ENCODE peak calls at places on chromosomes 6 and 20, in five cellular contexts. One of them, this sample, is unnamed.
A peak's percentile ranks its signal among the peaks of the same experiment; 100 is the strongest.

GRCh38 chr20:15942130-15942529 is 631.1 kb downstream of the KIF16B start:
- DNase-seq in astrocyte of the spinal cord: no peak
- DNase-seq in uterus: no peak
- DNase-seq in BE2C: no peak
- DNase-seq in BJ: no peak
- DNase-seq in this sample: no peak

GRCh38 chr20:50876816-50877215 is 54.4 kb downstream of the ADNP start:
- DNase-seq in astrocyte of the spinal cord: no peak
- DNase-seq in uterus: no peak
- DNase-seq in BE2C: no peak
- DNase-seq in BJ: no peak
- DNase-seq in this sample: no peak

GRCh38 chr20:25083773-25084615 is 2.1 kb upstream of the VSX1 start:
- DNase-seq in astrocyte of the spinal cord: no peak
- DNase-seq in uterus: no peak
- DNase-seq in BE2C: no peak
- DNase-seq in BJ: no peak
- DNase-seq in this sample: no peak

GRCh38 chr6:124924333-124924759 is 37.9 kb upstream of the RNF217 start:
- DNase-seq in astrocyte of the spinal cord: peak; percentile 45
- DNase-seq in uterus: no peak
- DNase-seq in BE2C: no peak
- DNase-seq in BJ: peak; percentile 33
- DNase-seq in this sample: no peak

GRCh38 chr6:144895890-144896289 is 610.8 kb downstream of the UTRN start:
- DNase-seq in astrocyte of the spinal cord: no peak
- DNase-seq in uterus: no peak
- DNase-seq in BE2C: peak; percentile 65
- DNase-seq in BJ: no peak
- DNase-seq in this sample: no peak

GRCh38 chr6:38404900-38405556 is 234.7 kb downstream of the BTBD9 start:
- DNase-seq in astrocyte of the spinal cord: peak; percentile 16
- DNase-seq in uterus: no peak
- DNase-seq in BE2C: no peak
- DNase-seq in BJ: no peak
- DNase-seq in this sample: no peak

GRCh38 chr6:4928426-4928825 is 75.4 kb downstream of the RPP40 start:
- DNase-seq in astrocyte of the spinal cord: peak; percentile 40
- DNase-seq in uterus: no peak
- DNase-seq in BE2C: no peak
- DNase-seq in BJ: peak; percentile 26
- DNase-seq in this sample: no peak

GRCh38 chr6:113719545-113719944 is 137.6 kb upstream of the MARCKS start:
- DNase-seq in astrocyte of the spinal cord: peak; percentile 13
- DNase-seq in uterus: no peak
- DNase-seq in BE2C: no peak
- DNase-seq in BJ: no peak
- DNase-seq in this sample: no peak

GRCh38 chr20:56371977-56372376 is 13.2 kb downstream of the FAM210B start:
- DNase-seq in astrocyte of the spinal cord: no peak
- DNase-seq in uterus: no peak
- DNase-seq in BE2C: no peak
- DNase-seq in BJ: no peak
- DNase-seq in this sample: no peak

GRCh38 chr6:36422714-36423100 is 19.9 kb downstream of the PXT1 start:
- DNase-seq in astrocyte of the spinal cord: no peak
- DNase-seq in uterus: no peak
- DNase-seq in BE2C: no peak
- DNase-seq in BJ: no peak
- DNase-seq in this sample: no peak

GRCh38 chr6:154229796-154230195 is 126.8 kb downstream of the IPCEF1 start:
- DNase-seq in astrocyte of the spinal cord: no peak
- DNase-seq in uterus: no peak
- DNase-seq in BE2C: no peak
- DNase-seq in BJ: no peak
- DNase-seq in this sample: no peak

GRCh38 chr20:5680227-5680626 is 70.0 kb upstream of the SHLD1 start:
- DNase-seq in astrocyte of the spinal cord: no peak
- DNase-seq in uterus: no peak
- DNase-seq in BE2C: no peak
- DNase-seq in BJ: no peak
- DNase-seq in this sample: no peak

GRCh38 chr6:38064431-38064830 is 244.9 kb downstream of the ZFAND3 start:
- DNase-seq in astrocyte of the spinal cord: no peak
- DNase-seq in uterus: no peak
- DNase-seq in BE2C: no peak
- DNase-seq in BJ: no peak
- DNase-seq in this sample: no peak

GRCh38 chr20:41133709-41134361 is 3.5 kb upstream of the PLCG1 start:
- DNase-seq in astrocyte of the spinal cord: no peak
- DNase-seq in uterus: no peak
- DNase-seq in BE2C: no peak
- DNase-seq in BJ: no peak
- DNase-seq in this sample: no peak

GRCh38 chr20:14986026-14986655 is 648.7 kb upstream of the FLRT3 start:
- DNase-seq in astrocyte of the spinal cord: peak; percentile 5
- DNase-seq in uterus: peak; percentile 42
- DNase-seq in BE2C: no peak
- DNase-seq in BJ: no peak
- DNase-seq in this sample: no peak

GRCh38 chr6:168885196-168885595 is 368.4 kb downstream of the THBS2 start:
- DNase-seq in astrocyte of the spinal cord: no peak
- DNase-seq in uterus: no peak
- DNase-seq in BE2C: no peak
- DNase-seq in BJ: no peak
- DNase-seq in this sample: no peak

GRCh38 chr6:168883410-168884049 is 370.1 kb downstream of the THBS2 start:
- DNase-seq in astrocyte of the spinal cord: no peak
- DNase-seq in uterus: no peak
- DNase-seq in BE2C: no peak
- DNase-seq in BJ: no peak
- DNase-seq in this sample: no peak

GRCh38 chr6:168884050-168884645 is 369.5 kb downstream of the THBS2 start:
- DNase-seq in astrocyte of the spinal cord: no peak
- DNase-seq in uterus: peak; percentile 14
- DNase-seq in BE2C: no peak
- DNase-seq in BJ: no peak
- DNase-seq in this sample: no peak

GRCh38 chr6:168885741-168886140 is 367.9 kb downstream of the THBS2 start:
- DNase-seq in astrocyte of the spinal cord: no peak
- DNase-seq in uterus: no peak
- DNase-seq in BE2C: no peak
- DNase-seq in BJ: no peak
- DNase-seq in this sample: no peak

DNA sequence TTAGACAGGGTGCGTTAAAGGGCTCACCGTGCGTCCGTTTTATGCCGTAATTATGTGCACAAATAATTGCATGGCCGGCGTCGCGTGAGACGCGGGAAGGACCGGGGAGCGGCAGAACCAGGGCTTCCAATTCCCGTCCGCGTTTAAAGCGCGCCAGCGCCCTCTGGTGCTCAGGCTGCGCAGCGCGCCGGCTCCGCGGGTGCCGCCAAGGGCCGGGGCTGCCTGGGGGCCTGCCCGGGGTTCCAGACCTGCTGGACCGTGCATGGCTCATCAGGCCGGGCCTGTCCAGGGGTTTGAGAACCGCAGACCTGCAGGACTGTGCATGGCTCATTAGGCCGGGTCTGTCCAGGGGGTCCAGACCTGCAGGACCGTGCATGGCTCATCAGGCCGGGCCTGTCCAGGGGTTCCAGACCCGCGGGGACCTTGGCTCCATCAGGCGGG is 369.0 kb downstream of the THBS2 start:
- DNase-seq in astrocyte of the spinal cord: peak; percentile 29
- DNase-seq in uterus: peak; percentile 67
- DNase-seq in BE2C: peak; percentile 65
- DNase-seq in BJ: no peak
- DNase-seq in this sample: no peak
- TF ChIP-seq CTCF in astrocyte of the spinal cord: peak; percentile 73
- TF ChIP-seq CTCF in uterus: peak; percentile 96
- TF ChIP-seq CTCF in BE2C: peak; percentile 70
- TF ChIP-seq CTCF in BJ: peak; percentile 76
- TF ChIP-seq CTCF in this sample: peak; percentile 79

GRCh38 chr20:2798814-2799213 is 1.6 kb downstream of the CPXM1 start:
- DNase-seq in astrocyte of the spinal cord: peak; percentile 62
- DNase-seq in uterus: no peak
- DNase-seq in BE2C: no peak
- DNase-seq in BJ: no peak
- DNase-seq in this sample: no peak

GRCh38 chr20:2799271-2799670 is 1.2 kb downstream of the CPXM1 start:
- DNase-seq in astrocyte of the spinal cord: no peak
- DNase-seq in uterus: no peak
- DNase-seq in BE2C: no peak
- DNase-seq in BJ: no peak
- DNase-seq in this sample: no peak

GRCh38 chr20:2799688-2800589 is 488 bp downstream of the CPXM1 start:
- DNase-seq in astrocyte of the spinal cord: peak; percentile 16
- DNase-seq in uterus: no peak
- DNase-seq in BE2C: no peak
- DNase-seq in BJ: no peak
- DNase-seq in this sample: no peak

GRCh38 chr20:2801459-2801728 is 967 bp upstream of the CPXM1 start:
- DNase-seq in astrocyte of the spinal cord: no peak
- DNase-seq in uterus: no peak
- DNase-seq in BE2C: no peak
- DNase-seq in BJ: no peak
- DNase-seq in this sample: no peak

DNA sequence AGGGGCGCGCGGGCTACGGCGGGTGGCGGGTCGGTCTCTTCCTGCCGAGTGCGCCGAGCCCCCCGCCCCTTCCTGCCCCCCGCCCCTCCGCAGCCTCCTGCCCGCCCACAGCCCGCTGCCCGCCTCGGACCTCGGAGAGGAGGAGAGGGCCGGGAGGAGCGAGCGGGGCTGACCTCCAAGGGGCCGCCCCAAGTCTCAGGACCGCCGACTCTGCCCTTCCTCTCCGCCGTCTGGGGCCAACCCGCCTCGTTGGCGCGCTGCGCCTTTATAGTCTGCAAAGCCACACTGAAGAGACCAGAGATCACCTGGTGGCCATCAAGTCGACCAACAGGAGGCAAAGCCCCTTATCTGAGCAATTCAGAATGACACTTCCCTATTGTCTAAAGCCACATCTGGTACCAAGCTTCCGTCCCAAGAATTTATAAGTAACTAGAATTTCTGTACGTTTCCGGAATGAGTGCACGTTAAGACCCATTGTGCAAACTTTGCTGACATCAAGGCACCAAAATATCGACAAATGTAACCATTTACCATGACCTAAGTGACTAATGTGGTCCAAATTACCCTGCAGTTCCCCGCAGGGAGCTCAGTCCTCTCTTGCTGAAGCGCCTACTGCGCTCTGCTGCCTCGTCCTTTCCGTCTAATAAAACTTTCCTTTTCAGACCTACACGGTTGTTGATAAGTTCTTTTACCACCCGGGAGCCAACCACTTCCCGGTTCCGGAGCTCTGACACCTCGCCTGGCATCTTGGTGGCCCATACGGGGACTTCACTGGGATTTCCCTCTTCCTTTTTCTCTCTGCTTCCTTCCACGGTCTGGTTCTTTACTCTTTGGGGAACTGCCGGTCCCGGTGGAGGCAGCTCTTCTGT is at the start of gene CPXM1:
- DNase-seq in astrocyte of the spinal cord: no peak
- DNase-seq in uterus: no peak
- DNase-seq in BE2C: no peak
- DNase-seq in BJ: no peak
- DNase-seq in this sample: no peak
- TF ChIP-seq CTCF in astrocyte of the spinal cord: no peak
- TF ChIP-seq CTCF in uterus: peak; percentile 16
- TF ChIP-seq CTCF in BE2C: no peak
- TF ChIP-seq CTCF in BJ: no peak
- TF ChIP-seq CTCF in this sample: no peak

GRCh38 chr20:58378704-58379103 is 10.3 kb upstream of the VAPB start:
- DNase-seq in astrocyte of the spinal cord: no peak
- DNase-seq in uterus: no peak
- DNase-seq in BE2C: no peak
- DNase-seq in BJ: no peak
- DNase-seq in this sample: no peak
- TF ChIP-seq CTCF in astrocyte of the spinal cord: peak; percentile 25
- TF ChIP-seq CTCF in uterus: no peak
- TF ChIP-seq CTCF in BE2C: peak; percentile 38
- TF ChIP-seq CTCF in BJ: peak; percentile 7
- TF ChIP-seq CTCF in this sample: peak; percentile 20

GRCh38 chr6:119349341-119350201 is at the start of gene MAN1A1:
- DNase-seq in astrocyte of the spinal cord: peak; percentile 86
- DNase-seq in uterus: peak; percentile 88
- DNase-seq in BE2C: peak; percentile 93
- DNase-seq in BJ: no peak
- DNase-seq in this sample: no peak

GRCh38 chr6:119350202-119351004 is 842 bp upstream of the MAN1A1 start:
- DNase-seq in astrocyte of the spinal cord: peak; percentile 78
- DNase-seq in uterus: peak; percentile 39
- DNase-seq in BE2C: no peak
- DNase-seq in BJ: no peak
- DNase-seq in this sample: no peak

GRCh38 chr6:119349041-119349340 is 570 bp downstream of the MAN1A1 start:
- DNase-seq in astrocyte of the spinal cord: no peak
- DNase-seq in uterus: no peak
- DNase-seq in BE2C: no peak
- DNase-seq in BJ: no peak
- DNase-seq in this sample: no peak

GRCh38 chr6:119348308-119349040 is 1.1 kb downstream of the MAN1A1 start:
- DNase-seq in astrocyte of the spinal cord: peak; percentile 29
- DNase-seq in uterus: peak; percentile 29
- DNase-seq in BE2C: peak; percentile 42
- DNase-seq in BJ: no peak
- DNase-seq in this sample: no peak

GRCh38 chr6:119351005-119351394 is 1.4 kb upstream of the MAN1A1 start:
- DNase-seq in astrocyte of the spinal cord: peak; percentile 74
- DNase-seq in uterus: no peak
- DNase-seq in BE2C: no peak
- DNase-seq in BJ: no peak
- DNase-seq in this sample: peak; percentile 23
- TF ChIP-seq CTCF in astrocyte of the spinal cord: peak; percentile 57
- TF ChIP-seq CTCF in uterus: peak; percentile 41
- TF ChIP-seq CTCF in BE2C: peak; percentile 60
- TF ChIP-seq CTCF in BJ: peak; percentile 49
- TF ChIP-seq CTCF in this sample: peak; percentile 63

GRCh38 chr20:58651823-58652605 is 931 bp downstream of the STX16 start:
- DNase-seq in astrocyte of the spinal cord: peak; percentile 92
- DNase-seq in uterus: no peak
- DNase-seq in BE2C: no peak
- DNase-seq in BJ: no peak
- DNase-seq in this sample: no peak

GRCh38 chr20:58651548-58651822 is 402 bp downstream of the STX16 start:
- DNase-seq in astrocyte of the spinal cord: no peak
- DNase-seq in uterus: peak; percentile 42
- DNase-seq in BE2C: no peak
- DNase-seq in BJ: no peak
- DNase-seq in this sample: no peak

GRCh38 chr20:58649288-58650180 is 1.5 kb upstream of the STX16 start:
- DNase-seq in astrocyte of the spinal cord: no peak
- DNase-seq in uterus: no peak
- DNase-seq in BE2C: no peak
- DNase-seq in BJ: no peak
- DNase-seq in this sample: no peak

GRCh38 chr20:58650776-58651547 is at the start of gene STX16:
- DNase-seq in astrocyte of the spinal cord: peak; percentile 93
- DNase-seq in uterus: peak; percentile 83
- DNase-seq in BE2C: peak; percentile 94
- DNase-seq in BJ: no peak
- DNase-seq in this sample: peak; percentile 75

GRCh38 chr20:58650181-58650775 is 805 bp upstream of the STX16 start:
- DNase-seq in astrocyte of the spinal cord: no peak
- DNase-seq in uterus: no peak
- DNase-seq in BE2C: no peak
- DNase-seq in BJ: no peak
- DNase-seq in this sample: no peak
- TF ChIP-seq CTCF in astrocyte of the spinal cord: no peak
- TF ChIP-seq CTCF in uterus: no peak
- TF ChIP-seq CTCF in BE2C: no peak
- TF ChIP-seq CTCF in BJ: no peak
- TF ChIP-seq CTCF in this sample: no peak